ENCODE peak calls at places on chromosome 15, in ten cellular contexts. J is B cell, Z is GM23338, E is heart left ventricle, R is HFFc6, L is PC-9, O is fibroblast of pulmonary artery, H is endothelial cell, W is A549, P is tibial artery. A is an unnamed sample.

GRCh38 chr15:93057618-93058017 is 31.4 kb downstream of the RGMA start:
- DNase-seq in P (no peak), L (no peak), W (no peak), H (no peak), O (no peak), Z (no peak), E (no peak), J (no peak), R (no peak), A (no peak)

GRCh38 chr15:40272713-40273056 is 10.2 kb downstream of the ANKRD63 start:
- DNase-seq in O (no peak), H (no peak), E (no peak), L (no peak), R (no peak), J (no peak), W (peak), P (no peak), Z (no peak), A (no peak)

GRCh38 chr15:78898540-78898939 is 25.9 kb downstream of the MORF4L1 start:
- DNase-seq in W (no peak), H (no peak), E (no peak), P (no peak), R (no peak), O (no peak), L (no peak), J (no peak), Z (no peak), A (no peak)

GRCh38 chr15:39181901-39182300 is 399.0 kb upstream of the THBS1 start:
- DNase-seq in J (no peak), Z (no peak), W (peak), P (no peak), O (no peak), E (no peak), L (no peak), H (no peak), R (peak), A (no peak)

GRCh38 chr15:85114886-85115285 is 133.2 kb downstream of the PDE8A start:
- DNase-seq in R (no peak), J (no peak), P (no peak), Z (no peak), W (no peak), L (no peak), E (no peak), O (no peak), H (no peak), A (no peak)

GRCh38 chr15:82571722-82572222 is 31.5 kb upstream of the RPS17 start:
- DNase-seq in L (no peak), W (no peak), H (peak), R (peak), J (no peak), E (peak), O (peak), Z (peak), P (peak), A (peak)

GRCh38 chr15:76177491-76178040 is 117.8 kb downstream of the TMEM266 start:
- DNase-seq in W (peak), L (peak), J (no peak), Z (no peak), P (peak), R (peak), E (peak), H (no peak), O (peak), A (no peak)

GRCh38 chr15:43103939-43104338 is 1.9 kb downstream of the UBR1 start:
- DNase-seq in H (no peak), R (no peak), W (no peak), J (no peak), E (no peak), L (peak), O (no peak), Z (no peak), P (no peak), A (no peak)

GRCh38 chr15:66405605-66406004 is 18.9 kb downstream of the MAP2K1 start:
- DNase-seq in L (no peak), Z (no peak), W (no peak), O (peak), E (no peak), P (no peak), H (no peak), J (no peak), R (no peak), A (no peak)

GRCh38 chr15:74829500-74829899 is 3.1 kb downstream of the CPLX3 start:
- DNase-seq in E (no peak), H (no peak), Z (no peak), J (no peak), L (peak), R (no peak), W (no peak), P (no peak), O (no peak), A (no peak)

GRCh38 chr15:40291088-40291574 is 8.3 kb upstream of the ANKRD63 start:
- DNase-seq in W (peak), R (peak), P (no peak), H (peak), O (peak), Z (peak), L (peak), J (no peak), E (no peak), A (no peak)

GRCh38 chr15:98775498-98776230 is 127.3 kb downstream of the IGF1R start:
- DNase-seq in Z (no peak), H (no peak), W (no peak), J (no peak), L (no peak), E (no peak), P (no peak), O (no peak), R (no peak), A (no peak)

GRCh38 chr15:33293619-33294309 is 17.0 kb upstream of the RYR3 start:
- DNase-seq in H (no peak), L (peak), R (no peak), O (peak), Z (peak), W (no peak), J (no peak), E (no peak), P (no peak), A (no peak)

GRCh38 chr15:53122818-53123217 is 332.7 kb upstream of the ONECUT1 start:
- DNase-seq in E (no peak), H (no peak), W (no peak), Z (no peak), R (no peak), L (no peak), J (no peak), P (no peak), O (no peak), A (no peak)

GRCh38 chr15:55289573-55290360 is at the start of gene RAB27A:
- DNase-seq in W (peak), J (peak), Z (peak), R (peak), H (peak), L (peak), P (peak), O (peak), E (peak), A (no peak)

GRCh38 chr15:88791637-88792036 is 11.6 kb upstream of the ACAN start:
- DNase-seq in O (no peak), E (no peak), Z (no peak), R (peak), J (no peak), L (no peak), P (no peak), W (no peak), H (no peak), A (no peak)

GRCh38 chr15:55224892-55225291 is 28.2 kb upstream of the RSL24D1 start:
- DNase-seq in Z (no peak), L (no peak), H (no peak), E (no peak), R (no peak), J (peak), W (no peak), P (no peak), O (no peak), A (no peak)

GRCh38 chr15:44566176-44566575 is 29.2 kb downstream of the EIF3J start:
- DNase-seq in W (no peak), E (no peak), H (no peak), R (no peak), O (no peak), L (no peak), J (no peak), P (no peak), Z (no peak), A (no peak)

GRCh38 chr15:40470423-40471104 is at the start of gene CHST14:
- DNase-seq in J (peak), W (peak), P (peak), H (peak), E (peak), L (peak), R (peak), O (peak), Z (peak), A (no peak)

GRCh38 chr15:80467311-80467714 is 63.1 kb downstream of the ARNT2 start:
- DNase-seq in W (no peak), E (no peak), R (no peak), H (no peak), O (no peak), J (no peak), P (no peak), Z (no peak), L (no peak), A (no peak)

GRCh38 chr15:31758126-31758525 is 272.2 kb upstream of the CHRNA7 start:
- DNase-seq in P (peak), O (peak), R (no peak), W (peak), H (peak), L (no peak), J (no peak), E (peak), Z (no peak), A (peak)

GRCh38 chr15:34879112-34879511 is 83.8 kb upstream of the ACTC1 start:
- DNase-seq in P (no peak), R (no peak), O (no peak), W (no peak), J (no peak), Z (no peak), L (no peak), E (no peak), H (no peak), A (no peak)

GRCh38 chr15:83930813-83931212 is 276.9 kb downstream of the ADAMTSL3 start:
- DNase-seq in Z (no peak), R (no peak), H (no peak), J (no peak), O (peak), E (no peak), P (no peak), L (no peak), W (no peak), A (no peak)

GRCh38 chr15:88678755-88679154 is 39.9 kb downstream of the ISG20 start:
- DNase-seq in E (no peak), O (no peak), R (no peak), W (no peak), Z (no peak), L (no peak), H (no peak), P (no peak), J (no peak), A (no peak)

GRCh38 chr15:95176794-95177577 is 945.6 kb downstream of the MCTP2 start:
- DNase-seq in R (no peak), H (no peak), W (no peak), P (no peak), L (no peak), E (no peak), Z (no peak), J (no peak), O (no peak), A (no peak)

GRCh38 chr15:74222705-74223104 is 13.4 kb upstream of the CCDC33 start:
- DNase-seq in H (no peak), R (no peak), J (no peak), P (no peak), O (no peak), Z (peak), E (no peak), L (no peak), W (no peak), A (no peak)

GRCh38 chr15:39287322-39288195 is 293.3 kb upstream of the THBS1 start:
- DNase-seq in L (no peak), R (peak), H (no peak), O (peak), P (no peak), E (no peak), J (no peak), Z (no peak), W (no peak), A (no peak)

DNA sequence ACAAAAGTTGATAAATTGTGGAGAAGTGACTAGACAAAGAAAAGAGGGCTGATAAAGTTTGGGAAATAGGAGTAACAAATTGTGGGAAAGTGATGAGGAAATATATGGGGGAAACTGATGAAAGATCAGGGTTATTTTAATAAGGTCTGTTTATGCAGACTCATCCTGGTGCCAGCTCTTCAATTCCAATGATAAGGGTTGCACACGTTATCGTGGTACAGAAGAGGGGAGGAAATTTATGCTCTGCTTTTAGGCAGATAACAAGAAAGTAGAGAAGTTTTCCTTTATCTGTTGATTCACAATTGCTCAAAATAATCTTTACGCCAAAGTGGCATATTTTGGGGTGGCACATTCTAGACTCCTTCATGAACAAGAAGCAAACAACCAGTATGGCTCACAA is 32.1 kb upstream of the LIPC start:
- DNase-seq in H (no peak), E (no peak), J (no peak), R (no peak), Z (no peak), O (no peak), P (no peak), W (no peak), L (no peak), A (no peak)
- TF ChIP-seq CTCF in H (no peak), E (no peak), J (no peak), R (no peak), Z (no peak), O (no peak), P (no peak), W (no peak), L (no peak), A (no peak)

DNA sequence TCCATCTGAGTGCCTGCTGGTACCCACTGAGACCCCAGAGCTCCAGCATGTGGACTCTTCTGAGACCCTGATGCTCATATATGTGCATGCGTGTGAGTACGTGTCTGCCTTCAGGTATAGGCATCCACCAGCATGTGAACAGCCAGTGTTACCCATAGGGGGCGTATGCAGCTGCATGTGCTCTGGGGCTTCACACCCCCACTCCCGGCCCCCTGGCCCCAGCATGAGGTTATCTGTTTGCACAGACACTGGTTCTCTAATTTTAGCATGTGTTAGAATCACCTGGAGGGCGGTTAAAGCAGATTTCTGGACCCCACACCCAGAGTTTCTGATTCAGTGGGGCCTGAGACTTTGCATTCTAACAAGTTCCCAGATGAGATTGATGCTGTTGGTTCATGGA is 824 bp upstream of the CILP start:
- DNase-seq in W (peak), Z (peak), P (no peak), O (no peak), E (no peak), J (peak), R (no peak), L (no peak), H (peak), A (no peak)
- TF ChIP-seq CTCF in W (peak), Z (peak), P (no peak), O (peak), E (no peak), J (peak), R (peak), L (peak), H (peak), A (peak)

GRCh38 chr15:70907784-70908471 is 15.3 kb downstream of the LRRC49 start:
- DNase-seq in O (no peak), W (no peak), R (no peak), P (no peak), L (no peak), H (no peak), Z (peak), J (no peak), E (no peak), A (no peak)
- TF ChIP-seq CTCF in O (peak), W (no peak), R (peak), P (no peak), L (peak), H (peak), Z (peak), J (no peak), E (no peak), A (no peak)

GRCh38 chr15:91605576-91605975 is 247.9 kb upstream of the SLCO3A1 start:
- DNase-seq in W (no peak), H (no peak), L (no peak), P (no peak), J (no peak), E (no peak), O (no peak), Z (no peak), R (no peak), A (no peak)

GRCh38 chr15:91609231-91609630 is 244.3 kb upstream of the SLCO3A1 start:
- DNase-seq in O (no peak), P (no peak), W (no peak), L (no peak), Z (no peak), H (no peak), E (no peak), R (no peak), J (no peak), A (no peak)

GRCh38 chr15:91604122-91604521 is 249.4 kb upstream of the SLCO3A1 start:
- DNase-seq in Z (no peak), O (no peak), H (no peak), P (no peak), L (no peak), W (no peak), E (no peak), R (no peak), J (no peak), A (no peak)

GRCh38 chr15:91603681-91604080 is 249.8 kb upstream of the SLCO3A1 start:
- DNase-seq in O (peak), L (no peak), W (no peak), J (no peak), H (no peak), P (no peak), Z (no peak), R (no peak), E (no peak), A (peak)
- TF ChIP-seq CTCF in O (no peak), L (no peak), W (no peak), J (no peak), H (no peak), P (no peak), Z (no peak), R (no peak), E (no peak), A (no peak)

GRCh38 chr15:50358805-50359204 is 3.8 kb upstream of the GABPB1 start:
- DNase-seq in W (peak), E (no peak), L (no peak), O (peak), R (peak), P (no peak), Z (peak), J (peak), H (peak), A (no peak)
- TF ChIP-seq CTCF in W (peak), E (no peak), L (peak), O (peak), R (peak), P (no peak), Z (peak), J (peak), H (peak), A (peak)

GRCh38 chr15:77739591-77740378 is 107.1 kb upstream of the LINGO1 start:
- DNase-seq in J (no peak), H (no peak), Z (peak), L (no peak), P (no peak), W (no peak), E (no peak), R (no peak), O (no peak), A (no peak)

GRCh38 chr15:77738038-77738370 is 105.3 kb upstream of the LINGO1 start:
- DNase-seq in O (no peak), L (no peak), H (no peak), R (no peak), P (no peak), E (no peak), J (no peak), W (no peak), Z (no peak), A (no peak)

GRCh38 chr15:77742127-77742526 is 109.4 kb upstream of the LINGO1 start:
- DNase-seq in O (no peak), H (no peak), W (no peak), E (no peak), R (no peak), P (no peak), J (no peak), L (no peak), Z (no peak), A (no peak)

GRCh38 chr15:77737238-77738037 is 104.7 kb upstream of the LINGO1 start:
- DNase-seq in H (no peak), Z (no peak), R (no peak), L (no peak), P (no peak), J (no peak), E (no peak), O (no peak), W (no peak), A (no peak)

DNA sequence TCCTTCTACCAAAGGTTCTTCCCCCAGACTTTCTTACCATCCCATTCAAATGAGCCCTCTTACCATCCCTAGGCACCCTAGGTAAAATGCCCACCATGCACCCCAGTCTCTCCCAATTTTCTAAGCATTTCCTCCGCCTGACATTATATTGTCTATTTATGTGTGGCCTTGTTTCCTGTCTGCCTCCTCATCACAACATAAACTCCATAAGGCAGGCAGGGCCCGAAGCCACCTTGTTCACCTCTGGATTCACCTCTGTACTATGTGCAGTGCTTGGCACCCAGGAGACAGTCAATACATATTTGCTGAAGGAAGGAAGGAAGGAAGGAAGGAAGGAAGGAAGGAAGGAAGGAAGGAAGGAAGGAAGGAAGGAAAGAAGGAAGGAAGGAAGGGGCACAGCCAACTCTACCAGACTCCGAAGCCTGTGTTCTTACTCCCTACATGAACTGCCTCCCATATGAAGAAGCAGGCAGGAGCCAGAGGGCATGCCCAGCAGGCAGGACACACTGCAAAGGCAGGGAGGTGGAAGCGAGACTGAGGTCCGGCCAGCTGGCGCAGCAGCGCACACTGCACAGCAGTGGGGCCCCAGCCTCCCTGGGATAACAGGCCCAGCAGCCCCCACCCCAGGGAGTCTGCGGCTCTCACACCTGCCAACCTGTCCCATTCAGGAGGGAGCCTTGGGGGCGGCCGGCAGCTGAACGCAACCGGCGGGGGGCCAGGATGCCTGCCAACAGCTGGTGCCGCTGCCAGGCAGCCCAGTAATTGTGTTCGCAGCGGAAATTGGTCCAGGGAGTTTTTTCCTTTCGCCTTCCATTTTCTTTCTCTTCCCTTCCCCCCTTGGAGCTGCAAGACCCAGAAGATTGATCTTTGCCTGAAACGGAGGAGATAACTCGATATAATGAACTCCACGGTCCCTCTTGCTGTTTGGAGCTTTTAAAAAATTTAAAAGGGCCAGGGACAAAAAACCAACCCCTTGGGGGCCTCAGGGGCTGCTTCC is 106.0 kb upstream of the LINGO1 start:
- DNase-seq in J (no peak), E (no peak), Z (peak), H (peak), L (no peak), P (no peak), R (no peak), O (no peak), W (no peak), A (no peak)
- TF ChIP-seq CTCF in J (no peak), E (no peak), Z (no peak), H (no peak), L (no peak), P (no peak), R (no peak), O (no peak), W (no peak), A (no peak)

DNA sequence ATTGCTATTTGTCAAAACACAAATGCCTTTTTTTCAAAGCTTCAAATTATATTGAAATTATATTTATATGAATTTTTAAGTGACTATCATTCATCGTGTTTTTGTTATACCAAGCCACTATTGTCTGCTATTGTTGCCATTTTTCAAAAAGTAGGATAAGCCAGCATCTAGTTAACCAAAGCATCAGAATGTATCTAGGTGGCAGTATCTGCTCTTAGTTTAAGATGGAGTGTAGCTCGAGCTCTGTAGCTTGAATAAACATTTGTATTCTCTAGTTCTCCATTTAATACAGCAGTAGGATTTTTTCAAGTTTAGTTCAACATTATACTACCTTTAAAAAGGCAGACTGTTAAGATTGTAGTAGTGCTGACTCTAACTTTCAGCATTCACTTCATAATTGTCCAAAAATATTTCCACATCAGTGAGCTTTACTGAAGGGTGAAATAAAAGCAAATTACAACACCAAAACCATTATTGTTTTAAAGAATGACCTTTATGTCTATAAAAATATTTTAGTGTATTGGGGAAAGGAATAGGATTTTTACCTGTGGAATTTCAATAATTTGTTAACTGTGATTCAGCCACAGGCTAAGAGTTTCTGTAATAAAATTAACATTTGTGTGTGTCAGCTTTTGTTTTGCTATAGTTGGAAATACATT is 19.6 kb upstream of the C15orf61 start:
- DNase-seq in E (no peak), P (no peak), O (peak), H (no peak), J (peak), Z (peak), W (no peak), L (no peak), R (peak), A (peak)
- TF ChIP-seq CTCF in E (no peak), P (peak), O (peak), H (no peak), J (peak), Z (peak), W (peak), L (no peak), R (peak), A (peak)